ENCODE peak calls at places on chromosomes 11 and 22, in five cellular contexts. P is ovary, M is GM12864, D is GM12865, A is fibroblast of lung. N is an unnamed sample.

GRCh38 chr22:36323855-36324331 is 63.9 kb downstream of the MYH9 start:
- DNase-seq in P (no peak), M (no peak), D (no peak), A (peak), N (no peak)

GRCh38 chr11:19422257-19422656 is 181.5 kb upstream of the E2F8 start:
- DNase-seq in P (no peak), M (no peak), D (no peak), A (no peak), N (no peak)

GRCh38 chr22:47406180-47406723 is 643.8 kb downstream of the TBC1D22A start:
- DNase-seq in P (no peak), M (no peak), D (no peak), A (no peak), N (no peak)

GRCh38 chr11:84247931-84248330 is 961.8 kb upstream of the CCDC90B start:
- DNase-seq in P (no peak), M (no peak), D (no peak), A (no peak), N (no peak)

GRCh38 chr22:50182176-50183081 is 3.3 kb upstream of the TRABD start:
- DNase-seq in P (peak), M (no peak), D (no peak), A (no peak), N (peak)

GRCh38 chr11:90476442-90477007 is 253.7 kb upstream of the CHORDC1 start:
- DNase-seq in P (no peak), M (peak), D (peak), A (peak), N (peak)

GRCh38 chr11:21710791-21711190 is 482.1 kb upstream of the ANO5 start:
- DNase-seq in P (no peak), M (no peak), D (no peak), A (no peak), N (no peak)

GRCh38 chr11:3947084-3947483 is 91.6 kb downstream of the STIM1 start:
- DNase-seq in P (no peak), M (peak), D (peak), A (peak), N (no peak)

GRCh38 chr11:15157181-15157580 is 42.5 kb downstream of the INSC start:
- DNase-seq in P (no peak), M (no peak), D (no peak), A (peak), N (no peak)

GRCh38 chr22:37894939-37895670 is 11.0 kb upstream of the MICALL1 start:
- DNase-seq in P (no peak), M (no peak), D (no peak), A (no peak), N (no peak)

GRCh38 chr22:27004434-27004833 is 347.0 kb downstream of the MIAT start:
- DNase-seq in P (no peak), M (no peak), D (no peak), A (no peak), N (no peak)

GRCh38 chr11:315516-315994 is 1.7 kb downstream of the IFITM1 start:
- DNase-seq in P (peak), M (no peak), D (no peak), A (no peak), N (no peak)
- H3K4me3 ChIP-seq in P (peak), M (peak), D (peak), A (peak), N (no peak)

GRCh38 chr22:28710889-28711285 is 30.7 kb downstream of the CHEK2 start:
- DNase-seq in P (no peak), M (no peak), D (no peak), A (peak), N (no peak)

GRCh38 chr22:28710112-28710888 is 30.7 kb upstream of the TTC28 start:
- DNase-seq in P (no peak), M (no peak), D (no peak), A (peak), N (peak)

GRCh38 chr22:28711341-28711740 is 30.3 kb downstream of the CHEK2 start:
- DNase-seq in P (no peak), M (no peak), D (no peak), A (no peak), N (no peak)

GRCh38 chr22:28714043-28714442 is 27.6 kb downstream of the CHEK2 start:
- DNase-seq in P (no peak), M (no peak), D (peak), A (no peak), N (no peak)

GRCh38 chr22:28711820-28712777 is 29.5 kb downstream of the CHEK2 start:
- DNase-seq in P (no peak), M (no peak), D (no peak), A (peak), N (no peak)
- TF ChIP-seq CTCF in P (peak), M (no peak), D (no peak), A (peak), N (no peak)

DNA sequence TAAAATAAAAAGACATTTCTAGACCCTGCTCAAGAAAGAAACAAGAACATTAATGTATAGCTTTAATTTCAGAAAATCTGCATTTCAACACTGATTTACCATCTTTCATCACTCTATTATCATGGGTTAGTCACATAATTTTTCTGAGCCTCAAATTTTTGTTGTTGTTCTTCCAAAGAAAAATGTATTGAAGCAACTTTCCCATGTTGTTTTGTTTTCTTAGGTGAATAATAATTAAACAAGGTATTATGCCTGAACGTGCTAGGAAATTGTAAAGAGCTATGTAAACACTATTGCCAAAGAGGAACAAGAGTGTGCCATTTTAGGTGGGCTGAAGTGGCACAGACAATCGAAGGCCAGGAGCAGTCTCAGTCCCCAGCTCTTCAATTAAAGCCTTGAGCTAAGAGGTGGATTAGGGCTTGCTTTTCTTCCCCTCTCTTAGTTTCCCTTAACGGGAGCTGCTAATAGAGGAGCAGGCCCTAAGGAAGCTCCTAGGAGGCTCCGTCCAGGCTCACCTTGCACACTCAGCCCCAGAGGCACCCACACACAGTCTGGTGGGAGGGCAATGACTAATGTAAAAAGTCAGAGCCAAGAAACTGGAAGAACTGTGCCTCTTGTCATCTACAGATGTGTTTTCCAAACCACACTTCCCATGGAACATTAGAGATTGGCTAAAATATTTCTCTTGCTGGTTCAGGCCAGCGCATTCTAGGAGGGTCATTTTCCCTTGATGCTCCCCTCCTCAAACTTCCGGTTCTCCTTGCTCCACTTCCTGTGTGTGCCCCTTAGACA is 8.8 kb upstream of the UBASH3B start:
- DNase-seq in P (no peak), M (no peak), D (no peak), A (peak), N (no peak)
- H3K4me3 ChIP-seq in P (no peak), M (no peak), D (no peak), A (no peak), N (no peak)

GRCh38 chr11:62428871-62429601 is 10.2 kb downstream of the SCGB1A1 start:
- DNase-seq in P (no peak), M (no peak), D (no peak), A (no peak), N (no peak)

GRCh38 chr11:62432695-62433094 is 13.9 kb downstream of the SCGB1A1 start:
- DNase-seq in P (no peak), M (no peak), D (no peak), A (no peak), N (no peak)

GRCh38 chr11:62430350-62430749 is 11.5 kb downstream of the SCGB1A1 start:
- DNase-seq in P (no peak), M (no peak), D (no peak), A (no peak), N (no peak)

GRCh38 chr11:62433141-62433543 is 14.3 kb downstream of the SCGB1A1 start:
- DNase-seq in P (no peak), M (no peak), D (no peak), A (no peak), N (no peak)

DNA sequence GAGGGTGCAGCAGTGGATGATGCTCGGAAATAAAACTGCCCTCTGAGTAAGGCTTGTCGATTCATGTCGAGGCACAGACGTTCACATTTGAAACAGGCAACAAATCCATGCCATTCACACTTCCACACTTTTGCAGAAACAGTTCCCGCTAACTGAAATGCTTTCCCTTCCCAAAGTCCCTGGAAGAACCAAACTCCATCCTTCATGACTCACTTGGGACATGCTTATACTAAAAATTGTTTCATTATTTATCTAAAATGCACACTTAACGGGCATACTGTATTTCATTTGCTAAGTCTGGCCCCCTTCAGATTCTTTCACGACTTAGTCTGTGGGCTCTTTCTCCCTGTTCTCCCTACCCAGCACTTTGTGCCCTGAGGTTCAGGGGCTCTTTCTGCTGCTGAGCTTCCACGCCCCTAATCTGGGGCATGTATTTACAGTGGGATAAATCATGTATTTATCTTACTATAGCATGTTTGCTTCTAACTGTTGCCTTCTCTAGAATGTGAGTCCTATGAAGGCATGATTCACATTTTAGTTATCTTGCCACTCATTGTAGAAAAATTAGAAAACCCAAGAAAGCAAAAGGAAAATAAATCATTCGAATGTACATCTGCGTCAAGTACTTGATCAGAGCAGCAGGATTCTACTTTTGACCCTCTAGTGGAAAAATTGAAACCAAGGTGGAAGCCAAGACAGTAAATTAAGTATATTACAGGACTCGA is 12.5 kb downstream of the SCGB1A1 start:
- DNase-seq in P (no peak), M (no peak), D (no peak), A (peak), N (no peak)
- TF ChIP-seq CTCF in P (no peak), M (no peak), D (no peak), A (no peak), N (no peak)

GRCh38 chr11:128628343-128628673 is 41.0 kb upstream of the ETS1 start:
- DNase-seq in P (no peak), M (no peak), D (no peak), A (no peak), N (no peak)
- H3K4me3 ChIP-seq in P (no peak), M (no peak), D (peak), A (no peak), N (no peak)

GRCh38 chr11:74472030-74472429 is 4.7 kb upstream of the KCNE3 start:
- DNase-seq in P (no peak), M (no peak), D (no peak), A (no peak), N (no peak)
- TF ChIP-seq CTCF in P (no peak), M (no peak), D (no peak), A (no peak), N (no peak)

DNA sequence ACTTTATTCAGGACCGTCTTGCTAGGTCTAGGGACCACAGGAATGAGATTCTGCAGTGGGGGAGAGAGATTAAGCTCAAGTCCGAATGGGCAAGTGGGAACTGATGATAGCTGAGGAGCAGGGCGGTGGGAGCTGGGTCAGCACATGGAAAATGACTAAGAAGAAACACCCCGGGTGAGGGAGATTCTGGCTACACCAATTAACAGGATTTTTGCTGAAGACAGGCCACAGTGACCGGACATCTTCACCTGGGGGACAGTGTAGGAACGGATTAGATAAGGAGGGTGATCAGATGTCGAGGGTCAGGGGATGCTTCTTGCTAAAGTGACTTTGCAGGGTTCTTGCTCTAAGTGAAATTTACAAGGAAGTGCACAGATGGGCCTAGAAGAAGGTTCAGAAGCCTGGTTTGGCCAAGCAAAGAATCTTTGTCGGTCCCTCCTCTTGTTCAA is 8.5 kb upstream of the DGCR8 start:
- DNase-seq in P (no peak), M (no peak), D (no peak), A (no peak), N (no peak)
- H3K4me3 ChIP-seq in P (no peak), M (no peak), D (no peak), A (no peak), N (no peak)

GRCh38 chr22:44318751-44319150 is 6.0 kb upstream of the SHISAL1 start:
- DNase-seq in P (no peak), M (no peak), D (no peak), A (no peak), N (no peak)
- TF ChIP-seq CTCF in P (no peak), M (no peak), D (no peak), A (no peak), N (no peak)

GRCh38 chr11:66701432-66702240 is 23.9 kb upstream of the RBM4B start:
- DNase-seq in P (no peak), M (no peak), D (no peak), A (no peak), N (no peak)

GRCh38 chr11:66707486-66707885 is 21.5 kb downstream of the SPTBN2 start:
- DNase-seq in P (no peak), M (no peak), D (no peak), A (no peak), N (no peak)

GRCh38 chr11:66705587-66706335 is 23.3 kb downstream of the SPTBN2 start:
- DNase-seq in P (no peak), M (no peak), D (no peak), A (no peak), N (no peak)

GRCh38 chr11:66706989-66707388 is 22.0 kb downstream of the SPTBN2 start:
- DNase-seq in P (no peak), M (no peak), D (no peak), A (no peak), N (no peak)

GRCh38 chr11:66704659-66705360 is 24.2 kb downstream of the SPTBN2 start:
- DNase-seq in P (no peak), M (no peak), D (no peak), A (no peak), N (no peak)
- H3K4me3 ChIP-seq in P (no peak), M (no peak), D (no peak), A (no peak), N (no peak)

N was measured in LNCaP clone FGC.